ENCODE peak calls at places on chromosome 19, in five cellular contexts. U is fibroblast of lung, M is OCI-LY7, P is lower lobe of right lung, G is uterus. B is an unnamed sample.

GRCh38 chr19:38685666-38686529 is 38.4 kb downstream of the ACTN4 start:
- DNase-seq in U (peak), M (no peak), P (no peak), G (no peak), B (no peak)

GRCh38 chr19:41192574-41193419 is at the start of gene CYP2S1:
- DNase-seq in U (no peak), M (no peak), P (peak), G (no peak), B (no peak)

GRCh38 chr19:29819300-29819699 is 7.5 kb downstream of the CCNE1 start:
- DNase-seq in U (no peak), M (no peak), P (peak), G (no peak), B (no peak)

GRCh38 chr19:28350673-28351072 is 862.3 kb downstream of the UQCRFS1 start:
- DNase-seq in U (no peak), M (no peak), P (no peak), G (no peak), B (no peak)

GRCh38 chr19:11361037-11361770 is 6.0 kb downstream of the PLPPR2 start:
- DNase-seq in U (no peak), M (no peak), P (peak), G (no peak), B (no peak)

GRCh38 chr19:12777217-12778019 is 2.1 kb upstream of the HOOK2 start:
- DNase-seq in U (peak), M (peak), P (peak), G (peak), B (peak)

GRCh38 chr19:30131246-30131645 is 189.2 kb downstream of the URI1 start:
- DNase-seq in U (no peak), M (no peak), P (no peak), G (no peak), B (no peak)

GRCh38 chr19:47687906-47688305 is 25.3 kb upstream of the EHD2 start:
- DNase-seq in U (no peak), M (no peak), P (no peak), G (no peak), B (no peak)

GRCh38 chr19:46670874-46671273 is 9.9 kb upstream of the DACT3 start:
- DNase-seq in U (peak), M (peak), P (no peak), G (no peak), B (no peak)

GRCh38 chr19:48135411-48135810 is 24.8 kb upstream of the PLA2G4C start:
- DNase-seq in U (no peak), M (no peak), P (no peak), G (no peak), B (no peak)

GRCh38 chr19:2412449-2412848 is 14.9 kb downstream of the TIMM13 start:
- DNase-seq in U (no peak), M (no peak), P (no peak), G (no peak), B (no peak)

GRCh38 chr19:58557253-58558065 is 952 bp downstream of the UBE2M start:
- DNase-seq in U (no peak), M (no peak), P (no peak), G (no peak), B (no peak)

GRCh38 chr19:54525636-54526035 is 23.0 kb downstream of the LAIR2 start:
- DNase-seq in U (no peak), M (no peak), P (no peak), G (no peak), B (no peak)

GRCh38 chr19:54521860-54522513 is 19.4 kb downstream of the LAIR2 start:
- DNase-seq in U (no peak), M (no peak), P (no peak), G (no peak), B (no peak)

GRCh38 chr19:54530866-54531265 is 28.2 kb downstream of the LAIR2 start:
- DNase-seq in U (no peak), M (no peak), P (no peak), G (no peak), B (no peak)

GRCh38 chr19:54523403-54523802 is 20.8 kb downstream of the LAIR2 start:
- DNase-seq in U (peak), M (no peak), P (no peak), G (no peak), B (no peak)

GRCh38 chr19:54526972-54527371 is 24.3 kb downstream of the LAIR2 start:
- DNase-seq in U (no peak), M (no peak), P (no peak), G (no peak), B (no peak)
- H3K27ac ChIP-seq in U (no peak), M (no peak), P (no peak), G (no peak), B (no peak)

DNA sequence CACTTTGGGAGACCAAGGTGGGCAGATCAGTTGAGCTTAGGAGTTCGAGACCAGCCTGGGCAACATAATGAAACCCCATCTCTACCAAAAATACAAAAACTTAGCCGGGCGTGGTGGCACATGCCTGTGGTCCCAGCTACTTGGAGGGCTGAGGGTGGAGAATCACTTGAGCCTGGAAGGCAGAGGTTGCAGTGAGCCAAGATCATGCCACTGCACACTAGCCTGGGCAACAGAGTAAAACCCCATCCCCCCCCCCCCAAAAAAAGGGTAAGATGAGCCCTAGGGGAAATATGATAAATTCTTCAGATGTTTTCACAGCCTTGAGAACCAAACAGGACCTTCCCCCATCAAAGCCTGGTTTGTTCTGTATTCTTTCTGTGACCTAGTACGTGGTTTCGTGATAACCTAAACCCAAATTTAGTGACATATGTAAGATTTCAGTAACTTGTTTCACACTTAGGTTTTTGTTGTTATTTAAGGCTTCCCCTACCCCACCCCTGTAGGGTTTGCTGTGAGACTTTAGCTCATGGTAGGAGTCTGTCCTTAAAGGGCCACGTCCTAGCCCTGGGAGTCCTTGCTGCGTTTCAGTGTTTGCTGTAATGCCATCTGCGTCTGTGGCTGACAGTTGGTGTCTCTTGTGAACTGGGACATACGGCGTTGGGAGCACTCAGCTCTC is 49.6 kb downstream of the MYO9B start:
- DNase-seq in U (peak), M (peak), P (no peak), G (no peak), B (no peak)
- H3K4me3 ChIP-seq in U (no peak), M (peak), P (peak), G (no peak), B (peak)

GRCh38 chr19:3496392-3497273 is 3.8 kb downstream of the DOHH start:
- DNase-seq in U (no peak), M (no peak), P (no peak), G (no peak), B (no peak)
- H3K27ac ChIP-seq in U (no peak), M (no peak), P (no peak), G (no peak), B (no peak)

DNA sequence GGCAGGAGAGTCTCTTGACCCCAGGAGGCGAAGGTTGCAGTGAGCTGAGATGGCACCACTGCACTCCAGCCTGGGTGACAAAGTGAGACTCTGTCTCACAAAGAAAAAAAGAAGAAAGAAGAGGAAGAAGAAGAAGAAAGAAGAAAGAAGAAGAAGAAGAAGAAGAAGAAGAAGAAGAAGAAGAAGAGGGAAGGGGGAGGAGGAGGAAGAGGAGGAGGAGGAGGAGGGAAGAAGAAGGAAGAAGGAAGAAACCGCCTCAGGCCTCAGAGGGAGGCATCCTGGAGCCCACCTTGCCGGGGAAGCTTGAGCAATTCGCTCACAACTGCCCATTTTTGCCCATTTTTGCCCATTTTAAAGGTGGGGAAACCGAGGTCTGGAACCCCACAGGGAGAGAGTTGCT is 9.5 kb downstream of the FCGBP start:
- DNase-seq in U (no peak), M (no peak), P (no peak), G (no peak), B (no peak)
- H3K4me3 ChIP-seq in U (no peak), M (no peak), P (no peak), G (no peak), B (no peak)

GRCh38 chr19:19361075-19361594 is 40.5 kb downstream of the MAU2 start:
- DNase-seq in U (peak), M (peak), P (peak), G (peak), B (peak)
- H3K27ac ChIP-seq in U (no peak), M (peak), P (no peak), G (no peak), B (peak)

DNA sequence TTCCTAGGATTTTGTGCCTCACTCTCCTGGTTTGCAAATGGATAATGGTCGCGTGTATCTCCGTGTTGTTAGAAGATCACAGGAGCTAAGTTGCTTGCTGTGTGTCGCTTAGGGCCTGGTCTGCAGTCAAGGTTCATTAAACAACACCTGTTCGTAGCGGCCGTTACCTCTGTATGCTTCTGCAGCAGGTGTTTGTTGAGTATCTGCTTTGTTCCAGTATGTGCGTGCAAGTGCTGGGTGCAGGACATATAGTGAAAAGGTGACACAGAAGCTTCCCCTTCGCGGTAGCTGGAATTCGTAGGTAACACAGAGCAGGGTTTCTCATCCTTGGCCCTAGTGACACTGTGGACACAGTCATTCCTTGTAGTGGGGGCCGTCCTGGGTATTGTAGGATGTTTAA is 5.4 kb downstream of the MED25 start:
- DNase-seq in U (no peak), M (peak), P (no peak), G (no peak), B (no peak)
- H3K4me3 ChIP-seq in U (no peak), M (peak), P (no peak), G (no peak), B (no peak)

DNA sequence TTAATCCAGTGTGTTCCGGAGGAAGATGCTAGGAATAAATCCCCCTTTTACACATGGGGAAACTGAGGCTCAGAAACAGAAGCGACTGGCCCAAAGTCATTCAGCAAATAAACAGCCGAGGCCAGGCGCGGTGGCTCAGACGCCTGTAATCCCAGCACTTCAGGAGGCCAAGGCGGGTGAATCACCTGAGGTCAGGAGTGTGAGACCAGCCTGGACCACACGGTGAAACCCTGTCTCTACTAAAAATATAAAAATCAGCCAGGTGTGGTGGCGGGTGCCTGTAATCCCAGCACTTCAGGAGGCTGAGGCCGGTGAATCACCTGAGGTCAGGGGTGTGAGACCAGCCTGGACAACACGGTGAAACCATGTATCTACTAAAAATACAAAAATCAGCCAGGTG is 11.6 kb upstream of the PLIN3 start:
- DNase-seq in U (no peak), M (no peak), P (no peak), G (no peak), B (no peak)
- H3K27ac ChIP-seq in U (no peak), M (peak), P (no peak), G (no peak), B (peak)

GRCh38 chr19:34962281-34962944 is 1.6 kb downstream of the ZNF792 start:
- DNase-seq in U (no peak), M (peak), P (no peak), G (no peak), B (no peak)

GRCh38 chr19:34960940-34961679 is 2.9 kb downstream of the ZNF792 start:
- DNase-seq in U (no peak), M (no peak), P (no peak), G (no peak), B (no peak)

GRCh38 chr19:34960103-34960805 is 3.8 kb downstream of the ZNF792 start:
- DNase-seq in U (peak), M (no peak), P (no peak), G (no peak), B (no peak)

GRCh38 chr19:34962945-34963530 is 991 bp downstream of the ZNF792 start:
- DNase-seq in U (no peak), M (no peak), P (no peak), G (no peak), B (no peak)

DNA sequence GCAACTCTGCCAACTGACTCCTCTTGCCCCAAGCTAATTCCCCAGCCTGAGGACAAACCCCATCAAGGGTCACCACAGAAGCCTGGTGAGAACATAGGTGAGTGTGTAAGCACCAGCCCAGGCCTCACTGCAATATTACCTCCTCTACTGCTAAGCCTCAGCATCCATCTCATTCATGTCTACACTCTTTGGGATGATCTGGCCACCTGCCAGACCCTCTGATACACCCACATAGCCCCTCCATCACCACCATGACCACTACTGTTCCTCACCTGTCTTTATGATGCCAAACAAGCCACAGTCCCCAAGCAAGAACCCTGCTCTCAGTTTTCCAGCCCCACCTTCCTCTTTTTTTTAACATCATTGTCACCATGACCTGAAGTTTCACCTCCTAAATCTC is 2.3 kb downstream of the ZNF792 start:
- DNase-seq in U (no peak), M (no peak), P (no peak), G (no peak), B (no peak)
- H3K4me3 ChIP-seq in U (no peak), M (peak), P (peak), G (no peak), B (no peak)

GRCh38 chr19:57477191-57478008 is at the start of gene ZNF772:
- DNase-seq in U (peak), M (peak), P (peak), G (peak), B (peak)
- H3K27ac ChIP-seq in U (peak), M (no peak), P (peak), G (peak), B (peak)

DNA sequence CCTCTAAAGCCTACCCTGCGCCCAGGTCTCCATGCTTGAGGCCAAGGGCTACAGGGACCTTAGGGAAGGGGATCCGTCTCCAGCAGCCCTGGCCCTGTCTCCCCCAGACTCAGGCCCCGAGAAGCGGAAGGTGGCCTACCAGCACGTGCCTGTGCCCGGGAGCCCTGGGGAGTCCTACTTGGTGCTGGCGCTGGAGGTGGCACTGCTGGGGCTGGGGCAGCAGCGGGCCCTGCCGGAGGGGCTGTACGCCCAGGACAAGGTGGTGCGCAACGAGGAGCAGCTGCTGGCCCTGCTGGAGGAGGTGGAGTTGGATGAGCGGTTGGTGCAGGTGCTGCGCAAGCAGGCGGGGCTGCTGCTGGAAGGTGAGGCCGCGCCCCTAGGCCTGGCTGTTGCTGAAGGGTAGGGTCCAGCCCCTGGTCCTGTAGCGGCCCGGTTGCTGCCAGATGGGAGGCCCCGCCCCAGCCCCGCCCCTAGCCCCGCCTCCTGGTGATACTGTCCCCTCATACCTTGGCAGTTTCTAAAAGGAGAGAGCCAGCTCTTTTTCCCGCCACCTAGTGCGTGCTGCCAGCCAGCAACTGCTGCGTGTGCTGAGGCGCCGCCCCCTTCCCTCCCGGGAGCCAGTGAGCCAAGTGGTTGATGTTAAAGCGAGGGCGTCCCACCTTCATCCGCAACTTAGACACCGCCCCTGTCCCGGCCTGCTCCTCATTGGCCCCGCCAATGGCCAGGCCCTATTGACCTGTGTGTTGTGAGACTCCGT is 22.6 kb downstream of the ZSWIM4 start:
- DNase-seq in U (no peak), M (no peak), P (peak), G (no peak), B (no peak)
- H3K4me3 ChIP-seq in U (no peak), M (no peak), P (peak), G (no peak), B (no peak)

B was measured in dorsolateral prefrontal cortex.